ENCODE peak calls at places on chromosome 14, in ten cellular contexts. O, U, G, P, N, I, Y, C, R and B are unnamed samples.

GRCh38 chr14:101823081-101823480 is 61.6 kb downstream of the PPP2R5C start:
- DNase-seq in O (no peak), U (no peak), G (no peak), P (peak), N (no peak), I (no peak), Y (no peak), C (no peak), R (no peak), B (no peak)

GRCh38 chr14:59333668-59334067 is 131.5 kb downstream of the GPR135 start:
- DNase-seq in O (no peak), U (no peak), G (peak), P (peak), N (peak), I (no peak), Y (peak), C (peak), R (peak), B (no peak)

GRCh38 chr14:54722791-54723432 is 156.0 kb downstream of the SAMD4A start:
- DNase-seq in O (no peak), U (no peak), G (peak), P (no peak), N (peak), I (no peak), Y (peak), C (no peak), R (peak), B (no peak)

GRCh38 chr14:45610303-45610702 is 357.3 kb upstream of the MIS18BP1 start:
- DNase-seq in O (no peak), U (no peak), G (peak), P (peak), N (no peak), I (peak), Y (peak), C (no peak), R (peak), B (peak)

GRCh38 chr14:64760146-64760755 is 56.0 kb downstream of the PLEKHG3 start:
- DNase-seq in O (peak), U (peak), G (no peak), P (peak), N (peak), I (peak), Y (peak), C (peak), R (peak), B (peak)

GRCh38 chr14:93946506-93947170 is 19.5 kb downstream of the FAM181A start:
- DNase-seq in O (no peak), U (no peak), G (no peak), P (no peak), N (peak), I (no peak), Y (peak), C (no peak), R (no peak), B (no peak)

GRCh38 chr14:98385851-98386250 is 886.1 kb downstream of the BCL11B start:
- DNase-seq in O (no peak), U (no peak), G (no peak), P (no peak), N (no peak), I (no peak), Y (no peak), C (no peak), R (no peak), B (no peak)

GRCh38 chr14:100536141-100536540 is 51.1 kb downstream of the BEGAIN start:
- DNase-seq in O (no peak), U (peak), G (no peak), P (no peak), N (no peak), I (no peak), Y (no peak), C (peak), R (no peak), B (no peak)

GRCh38 chr14:105485720-105486332 is 860 bp upstream of the CRIP1 start:
- DNase-seq in O (no peak), U (no peak), G (no peak), P (no peak), N (peak), I (peak), Y (no peak), C (no peak), R (no peak), B (no peak)

GRCh38 chr14:68762944-68763831 is 29.7 kb downstream of the ZFP36L1 start:
- DNase-seq in O (no peak), U (peak), G (no peak), P (no peak), N (peak), I (no peak), Y (peak), C (peak), R (no peak), B (peak)